ENCODE peak calls at places on chromosomes 16 and 17, in ten cellular contexts. A is myocyte; N is fibroblast of lung; X is posterior vena cava; K is progenitor cell of endocrine pancreas; R is AG08395; S is GM23338; G is nucleus accumbens; M is neuronal stem cell; C is effector memory CD8-positive, alpha-beta T cell. Z is an unnamed sample.

GRCh38 chr17:74779948-74780400 is 3.8 kb upstream of the NAT9 start:
- DNase-seq in C (peak), S (no peak), A (no peak), R (no peak), G (no peak), X (no peak), N (no peak), K (no peak), M (no peak), Z (no peak)

GRCh38 chr17:43908111-43908721 is 880 bp upstream of the MPP2 start:
- DNase-seq in X (peak), M (peak), S (peak), C (peak), N (peak), K (no peak), G (peak), R (peak), A (peak), Z (peak)

GRCh38 chr16:4521971-4522623 is 16.5 kb downstream of the CDIP1 start:
- DNase-seq in S (peak), N (peak), X (peak), M (no peak), G (peak), R (no peak), K (no peak), C (no peak), A (peak), Z (no peak)

GRCh38 chr16:66127459-66128362 is 238.8 kb upstream of the CDH5 start:
- DNase-seq in K (no peak), R (no peak), S (peak), G (no peak), A (no peak), N (no peak), C (no peak), M (no peak), X (no peak), Z (no peak)

GRCh38 chr17:82338858-82339633 is 5.5 kb upstream of the SECTM1 start:
- DNase-seq in A (peak), R (peak), M (no peak), X (no peak), C (no peak), S (peak), K (no peak), N (peak), G (no peak), Z (no peak)

GRCh38 chr17:73863761-73864535 is 219.7 kb upstream of the SDK2 start:
- DNase-seq in A (no peak), X (no peak), S (no peak), N (no peak), G (no peak), R (no peak), K (no peak), M (no peak), C (no peak), Z (no peak)

GRCh38 chr16:12027091-12027490 is 50.6 kb downstream of the SNX29 start:
- DNase-seq in A (no peak), N (no peak), X (no peak), G (no peak), K (no peak), R (no peak), C (no peak), S (peak), M (no peak), Z (no peak)

GRCh38 chr16:84378567-84378966 is 10.2 kb downstream of the ATP2C2 start:
- DNase-seq in M (no peak), A (no peak), R (no peak), C (no peak), N (no peak), G (no peak), S (no peak), X (peak), K (no peak), Z (no peak)

GRCh38 chr16:30748634-30749445 is 615 bp downstream of the PHKG2 start:
- DNase-seq in S (peak), X (peak), N (peak), A (peak), M (peak), C (no peak), K (no peak), G (no peak), R (peak), Z (no peak)

GRCh38 chr16:53207810-53208752 is 153.3 kb downstream of the CHD9 start:
- DNase-seq in A (peak), S (peak), X (no peak), N (peak), R (peak), K (peak), M (peak), G (peak), C (no peak), Z (peak)

GRCh38 chr17:38815576-38816193 is 9.4 kb downstream of the CWC25 start:
- DNase-seq in N (peak), X (no peak), A (peak), C (no peak), K (no peak), R (peak), S (peak), M (no peak), G (no peak), Z (no peak)

GRCh38 chr17:81991684-81992513 is 14.5 kb downstream of the ASPSCR1 start:
- DNase-seq in C (no peak), R (peak), S (no peak), N (peak), G (peak), X (no peak), M (peak), K (no peak), A (peak), Z (no peak)

GRCh38 chr17:55275894-55276804 is 11.4 kb downstream of the HLF start:
- DNase-seq in R (peak), N (no peak), A (peak), X (no peak), K (no peak), C (no peak), G (no peak), M (no peak), S (peak), Z (no peak)

GRCh38 chr17:8273884-8274444 is 14.5 kb upstream of the RANGRF start:
- DNase-seq in C (no peak), S (no peak), R (no peak), G (no peak), X (no peak), K (no peak), N (no peak), M (no peak), A (no peak), Z (no peak)

GRCh38 chr16:10609410-10609774 is 29.0 kb upstream of the EMP2 start:
- DNase-seq in R (peak), X (no peak), C (no peak), M (no peak), S (no peak), A (peak), G (no peak), K (no peak), N (peak), Z (no peak)

GRCh38 chr17:51035436-51035835 is 85.2 kb downstream of the SPAG9 start:
- DNase-seq in X (no peak), C (no peak), S (peak), M (peak), R (peak), A (peak), N (peak), K (no peak), G (no peak), Z (peak)

GRCh38 chr16:85249830-85250455 is 137.7 kb upstream of the CIBAR2 start:
- DNase-seq in X (no peak), R (no peak), S (no peak), K (no peak), M (no peak), N (no peak), G (peak), C (no peak), A (no peak), Z (no peak)

GRCh38 chr17:49388290-49388640 is 26.2 kb upstream of the ZNF652 start:
- DNase-seq in K (no peak), C (peak), N (no peak), A (no peak), G (no peak), S (no peak), X (no peak), R (no peak), M (no peak), Z (no peak)

GRCh38 chr17:801660-802059 is 19.5 kb downstream of the MRM3 start:
- DNase-seq in X (no peak), S (no peak), R (no peak), M (no peak), G (no peak), N (no peak), K (no peak), C (no peak), A (peak), Z (no peak)

GRCh38 chr17:21687136-21687953 is 5.0 kb upstream of the KCNJ18 start:
- DNase-seq in R (no peak), K (no peak), N (no peak), C (no peak), G (no peak), S (no peak), X (no peak), A (no peak), M (no peak), Z (no peak)

GRCh38 chr16:86791287-86792074 is 213.1 kb downstream of the FOXL1 start:
- DNase-seq in A (no peak), R (no peak), N (peak), X (no peak), M (no peak), G (no peak), K (no peak), C (no peak), S (peak), Z (no peak)

GRCh38 chr16:12178251-12178990 is 201.9 kb downstream of the SNX29 start:
- DNase-seq in X (no peak), R (peak), G (no peak), M (no peak), C (no peak), N (peak), S (no peak), A (peak), K (no peak), Z (no peak)

GRCh38 chr17:44793885-44794698 is 35.3 kb downstream of the ADAM11 start:
- DNase-seq in M (no peak), C (no peak), A (peak), X (peak), R (no peak), S (no peak), K (no peak), N (no peak), G (no peak), Z (no peak)

GRCh38 chr17:16676645-16677044 is 13.4 kb upstream of the CCDC144A start:
- DNase-seq in S (no peak), M (no peak), X (no peak), R (no peak), N (peak), K (no peak), A (no peak), C (no peak), G (no peak), Z (no peak)

GRCh38 chr17:36546418-36547093 is 1.8 kb downstream of the GGNBP2 start:
- DNase-seq in S (no peak), K (no peak), N (peak), M (no peak), X (no peak), A (no peak), R (no peak), G (no peak), C (no peak), Z (no peak)

GRCh38 chr17:57090560-57091185 is 5.6 kb downstream of the AKAP1 start:
- DNase-seq in N (no peak), X (no peak), A (no peak), C (no peak), R (no peak), S (no peak), M (no peak), K (no peak), G (no peak), Z (no peak)

GRCh38 chr17:38369124-38369886 is 17.7 kb downstream of the SOCS7 start:
- DNase-seq in X (no peak), A (no peak), K (no peak), S (no peak), R (no peak), G (no peak), N (no peak), M (no peak), C (no peak), Z (no peak)

GRCh38 chr16:80250376-80250775 is 290.4 kb upstream of the DYNLRB2 start:
- DNase-seq in M (no peak), R (no peak), G (no peak), S (no peak), X (no peak), A (peak), K (no peak), C (no peak), N (no peak), Z (no peak)

GRCh38 chr17:46127524-46127923 is 65.7 kb downstream of the KANSL1 start:
- DNase-seq in C (no peak), N (no peak), S (no peak), A (no peak), G (no peak), M (no peak), K (no peak), R (no peak), X (no peak), Z (no peak)

GRCh38 chr17:9240659-9241370 is 219.5 kb downstream of the NTN1 start:
- DNase-seq in C (no peak), S (peak), N (peak), A (peak), X (peak), K (peak), M (no peak), G (peak), R (peak), Z (no peak)

GRCh38 chr16:47311738-47312505 is 148.9 kb downstream of the ITFG1 start:
- DNase-seq in N (no peak), R (no peak), A (no peak), X (no peak), C (no peak), G (peak), K (no peak), M (no peak), S (peak), Z (peak)

GRCh38 chr16:85485379-85485778 is 127.7 kb upstream of the GSE1 start:
- DNase-seq in K (no peak), A (no peak), N (no peak), R (no peak), X (no peak), G (no peak), S (no peak), M (no peak), C (no peak), Z (no peak)

GRCh38 chr17:73616873-73617430 is 27.3 kb downstream of the SDK2 start:
- DNase-seq in C (no peak), A (no peak), R (no peak), M (no peak), G (no peak), X (no peak), K (no peak), N (no peak), S (no peak), Z (no peak)

GRCh38 chr17:47301161-47301560 is 22.6 kb upstream of the EFCAB13 start:
- DNase-seq in X (no peak), C (no peak), G (no peak), K (no peak), N (no peak), A (no peak), M (no peak), R (no peak), S (no peak), Z (no peak)

GRCh38 chr16:25823891-25824290 is 132.1 kb downstream of the HS3ST4 start:
- DNase-seq in X (no peak), A (no peak), G (no peak), R (no peak), C (no peak), S (no peak), N (no peak), M (no peak), K (no peak), Z (peak)

GRCh38 chr17:75237100-75238014 is 24.0 kb downstream of the GGA3 start:
- DNase-seq in K (no peak), X (no peak), G (no peak), S (no peak), A (peak), C (no peak), M (no peak), N (no peak), R (no peak), Z (no peak)

GRCh38 chr17:8740486-8740885 is 4.2 kb downstream of the CCDC42 start:
- DNase-seq in N (no peak), A (no peak), S (peak), C (peak), X (no peak), M (no peak), G (no peak), K (no peak), R (no peak), Z (no peak)

GRCh38 chr16:56606688-56607618 is 1.4 kb upstream of the MT2A start:
- DNase-seq in G (no peak), R (peak), N (peak), S (peak), K (no peak), C (no peak), M (no peak), A (peak), X (peak), Z (no peak)

GRCh38 chr17:41864498-41864836 is 756 bp downstream of the KLHL11 start:
- DNase-seq in X (no peak), R (no peak), G (no peak), N (no peak), A (no peak), M (no peak), C (no peak), K (no peak), S (no peak), Z (no peak)